ENCODE peak calls at places on chromosomes 3 and 15, in eight cellular contexts. P is HEK293T; Q is GM13977; D is DMS 273 treated with DMSO at 0.1 percent for 48 hours; Y is CD8-positive, alpha-beta memory T cell; S is Caco-2; O is NCI-H2029; F is endothelial cell. A is an unnamed sample.

GRCh38 chr3:11165457-11165856 is 11.2 kb downstream of the HRH1 start:
- DNase-seq in Q (no peak), D (no peak), P (no peak), F (no peak), S (no peak), Y (no peak), O (no peak), A (no peak)

GRCh38 chr15:67458449-67458848 is 62.5 kb upstream of the C15orf61 start:
- DNase-seq in P (no peak), F (no peak), Q (no peak), Y (no peak), S (no peak), D (no peak), O (no peak), A (no peak)

GRCh38 chr15:57720861-57721260 is 14.3 kb downstream of the POLR2M start:
- DNase-seq in F (no peak), Q (no peak), D (no peak), S (no peak), O (no peak), P (no peak), Y (no peak), A (no peak)

GRCh38 chr3:38140326-38141172 is 2.1 kb downstream of the MYD88 start:
- DNase-seq in Q (no peak), Y (no peak), F (no peak), O (no peak), D (no peak), S (peak), P (no peak), A (no peak)

GRCh38 chr3:184682671-184683070 is 29.2 kb downstream of the MAGEF1 start:
- DNase-seq in P (no peak), Y (no peak), Q (no peak), D (no peak), F (no peak), O (no peak), S (no peak), A (no peak)

GRCh38 chr3:150970665-150971327 is 1.7 kb downstream of the CLRN1 start:
- DNase-seq in Y (no peak), P (no peak), S (no peak), Q (no peak), O (no peak), D (no peak), F (no peak), A (no peak)

GRCh38 chr3:154862265-154862664 is 217.9 kb upstream of the MME start:
- DNase-seq in O (no peak), Y (no peak), Q (no peak), S (no peak), D (no peak), P (no peak), F (no peak), A (no peak)

GRCh38 chr3:32276279-32276841 is 37.9 kb downstream of the CMTM8 start:
- DNase-seq in Y (no peak), Q (no peak), P (no peak), F (no peak), S (no peak), O (peak), D (no peak), A (no peak)

GRCh38 chr3:42292009-42292408 is 26.0 kb upstream of the CCK start:
- DNase-seq in D (no peak), P (no peak), Y (no peak), O (no peak), S (no peak), F (no peak), Q (no peak), A (no peak)

GRCh38 chr15:79243723-79244122 is 38.8 kb upstream of the ANKRD34C start:
- DNase-seq in S (no peak), P (no peak), O (no peak), Q (no peak), Y (no peak), D (no peak), F (no peak), A (no peak)

GRCh38 chr3:188026191-188026968 is 127.6 kb upstream of the LPP start:
- DNase-seq in D (no peak), F (no peak), O (no peak), Q (no peak), P (no peak), S (no peak), Y (no peak), A (no peak)

GRCh38 chr3:42906085-42906904 is at the start of gene ZNF662:
- DNase-seq in Q (no peak), Y (no peak), P (no peak), S (peak), F (no peak), D (no peak), O (no peak), A (no peak)

GRCh38 chr3:142947352-142947751 is 16.1 kb downstream of the PAQR9 start:
- DNase-seq in O (no peak), Q (no peak), P (no peak), Y (no peak), S (no peak), F (no peak), D (no peak), A (peak)

GRCh38 chr15:79003301-79003700 is 58.5 kb upstream of the CTSH start:
- DNase-seq in O (no peak), F (no peak), S (no peak), Y (no peak), D (no peak), Q (no peak), P (no peak), A (no peak)

GRCh38 chr15:91456251-91456718 is 356.2 kb downstream of the SV2B start:
- DNase-seq in O (no peak), Y (no peak), D (no peak), Q (no peak), S (no peak), F (no peak), P (no peak), A (no peak)

GRCh38 chr3:159380891-159381290 is 579.0 kb downstream of the MFSD1 start:
- DNase-seq in P (no peak), D (no peak), Q (no peak), Y (no peak), O (no peak), S (no peak), F (no peak), A (no peak)

GRCh38 chr3:61877359-61877770 is 316.0 kb downstream of the PTPRG start:
- DNase-seq in D (no peak), Y (no peak), Q (peak), S (no peak), F (no peak), O (no peak), P (peak), A (peak)

GRCh38 chr3:53109190-53109589 is 21.0 kb downstream of the RFT1 start:
- DNase-seq in Q (no peak), S (no peak), O (no peak), P (no peak), F (no peak), Y (no peak), D (no peak), A (no peak)

GRCh38 chr15:85750319-85750806 is 44.4 kb downstream of the KLHL25 start:
- DNase-seq in S (no peak), O (no peak), F (no peak), P (no peak), Q (no peak), D (no peak), Y (no peak), A (peak)

GRCh38 chr3:87855626-87856025 is 203.2 kb downstream of the CGGBP1 start:
- DNase-seq in O (no peak), D (no peak), S (no peak), Q (no peak), Y (no peak), F (no peak), P (no peak), A (no peak)

GRCh38 chr15:76996526-76997401 is 1.8 kb downstream of the PSTPIP1 start:
- DNase-seq in Y (no peak), D (no peak), O (no peak), Q (no peak), P (no peak), S (no peak), F (no peak), A (no peak)

GRCh38 chr3:7504886-7505775 is 644.2 kb downstream of the GRM7 start:
- DNase-seq in F (peak), Q (no peak), S (no peak), P (no peak), Y (no peak), O (no peak), D (no peak), A (no peak)

A was measured in GM13976.